ENCODE peak calls at places on chromosomes 7 and 10, in eight cellular contexts. Y is fibroblast of lung; E is H1; Q is iPS-NIHi11; K is foreskin fibroblast; U is epithelial cell of proximal tubule; L is AG08395; A is CD8-positive, alpha-beta T cell. F is an unnamed sample.

GRCh38 chr7:139733751-139734150 is 44.0 kb downstream of the HIPK2 start:
- DNase-seq in A (no peak), Y (no peak), E (no peak), L (no peak), K (no peak), Q (no peak), U (no peak), F (no peak)

GRCh38 chr7:71120096-71120495 is 11.8 kb upstream of the GALNT17 start:
- DNase-seq in Y (no peak), A (no peak), U (no peak), K (no peak), Q (no peak), E (no peak), L (no peak), F (no peak)

GRCh38 chr10:28179490-28180099 is 123.3 kb downstream of the MPP7 start:
- DNase-seq in E (no peak), L (peak), K (peak), U (peak), A (no peak), Y (peak), Q (peak), F (no peak)

GRCh38 chr10:110610308-110610774 is 33.8 kb upstream of the RBM20 start:
- DNase-seq in A (peak), E (peak), U (peak), K (peak), Y (peak), Q (peak), L (peak), F (no peak)

GRCh38 chr7:441713-442421 is 77.8 kb downstream of the PDGFA start:
- DNase-seq in A (no peak), K (no peak), L (no peak), E (no peak), U (no peak), Y (no peak), Q (no peak), F (no peak)

GRCh38 chr10:119597405-119598186 is 832 bp upstream of the TIAL1 start:
- DNase-seq in Y (no peak), L (no peak), K (no peak), E (no peak), Q (no peak), U (no peak), A (no peak), F (no peak)

GRCh38 chr10:132419631-132420468 is 22.9 kb downstream of the PWWP2B start:
- DNase-seq in K (no peak), A (no peak), Y (no peak), E (no peak), U (no peak), L (no peak), Q (no peak), F (no peak)

GRCh38 chr7:38703093-38703492 is 71.9 kb upstream of the AMPH start:
- DNase-seq in L (no peak), Q (no peak), U (no peak), Y (no peak), A (no peak), K (no peak), E (no peak), F (no peak)

GRCh38 chr7:25189197-25189596 is 39.1 kb downstream of the NPVF start:
- DNase-seq in K (no peak), Y (no peak), L (no peak), A (no peak), U (no peak), Q (no peak), E (no peak), F (no peak)

GRCh38 chr7:28181921-28182517 is 1.4 kb upstream of the JAZF1 start:
- DNase-seq in E (no peak), L (no peak), K (no peak), Y (no peak), U (no peak), A (no peak), Q (no peak), F (no peak)

GRCh38 chr7:157670490-157671357 is 333.9 kb downstream of the DNAJB6 start:
- DNase-seq in Q (no peak), L (peak), A (no peak), K (peak), E (no peak), Y (peak), U (no peak), F (no peak)

GRCh38 chr10:89773081-89773480 is 71.7 kb downstream of the KIF20B start:
- DNase-seq in A (no peak), K (peak), Y (peak), L (no peak), Q (no peak), E (no peak), U (peak), F (no peak)

GRCh38 chr10:26407406-26407969 is 30.7 kb upstream of the APBB1IP start:
- DNase-seq in Q (no peak), E (no peak), A (no peak), K (peak), U (peak), L (peak), Y (peak), F (no peak)

GRCh38 chr7:1638113-1638726 is 31.9 kb upstream of the ELFN1 start:
- DNase-seq in A (no peak), Q (peak), E (no peak), U (no peak), Y (no peak), K (no peak), L (no peak), F (no peak)

GRCh38 chr10:89611282-89611681 is 33.8 kb downstream of the PANK1 start:
- DNase-seq in K (no peak), A (no peak), L (no peak), U (no peak), Y (no peak), E (no peak), Q (no peak), F (no peak)

GRCh38 chr10:112835933-112836564 is 114.0 kb upstream of the TCF7L2 start:
- DNase-seq in U (no peak), Y (no peak), L (peak), A (no peak), K (peak), E (no peak), Q (no peak), F (no peak)

GRCh38 chr7:111531993-111532392 is 30.3 kb downstream of the IMMP2L start:
- DNase-seq in A (no peak), E (no peak), U (no peak), Y (no peak), K (peak), Q (no peak), L (no peak), F (no peak)

GRCh38 chr10:74825033-74825370 is 1.4 kb upstream of the KAT6B start:
- DNase-seq in E (no peak), Y (no peak), U (no peak), A (peak), Q (no peak), L (no peak), K (no peak), F (no peak)

GRCh38 chr10:36819781-36820180 is 305.6 kb upstream of the ANKRD30A start:
- DNase-seq in U (no peak), E (no peak), A (no peak), Y (no peak), L (no peak), Q (no peak), K (no peak), F (no peak)

GRCh38 chr10:78410046-78410965 is 376.6 kb downstream of the RPS24 start:
- DNase-seq in U (no peak), L (no peak), A (no peak), Y (no peak), K (no peak), E (no peak), Q (no peak), F (no peak)

GRCh38 chr7:74294191-74294998 is 5.2 kb downstream of the CLIP2 start:
- DNase-seq in K (peak), E (no peak), U (no peak), Q (no peak), A (no peak), L (peak), Y (peak), F (no peak)

GRCh38 chr10:124053971-124054370 is 39.4 kb downstream of the CHST15 start:
- DNase-seq in L (no peak), Q (no peak), U (no peak), E (no peak), K (peak), A (no peak), Y (no peak), F (no peak)

GRCh38 chr7:47361746-47362215 is 220.1 kb downstream of the TNS3 start:
- DNase-seq in Y (peak), E (no peak), A (no peak), U (peak), L (peak), K (peak), Q (no peak), F (no peak)

GRCh38 chr10:48804740-48805182 is 120.1 kb downstream of the WDFY4 start:
- DNase-seq in Y (no peak), U (no peak), E (no peak), A (no peak), L (no peak), K (no peak), Q (no peak), F (no peak)

F was measured in anterior cingulate cortex.